ENCODE peak calls at places on chromosomes 7 and 10, in four cellular contexts. X is breast epithelium, J is body of pancreas, P is transverse colon. N is an unnamed sample. For H3K36me3, the result is how much of the 10 kb centered on the place peaks cover.

GRCh38 chr7:112157072-112157471 is 49.1 kb downstream of the DOCK4 start:
- DNase-seq in X (peak), J (no peak), P (no peak), N (no peak)

GRCh38 chr10:75263806-75264205 is 28.0 kb upstream of the COMTD1 start:
- DNase-seq in X (no peak), J (peak), P (no peak), N (peak)

GRCh38 chr10:72173267-72173634 is 42.6 kb upstream of the ANAPC16 start:
- DNase-seq in X (no peak), J (no peak), P (no peak), N (peak)

GRCh38 chr10:110416776-110417732 is 80.7 kb upstream of the DUSP5 start:
- DNase-seq in X (no peak), J (no peak), P (peak), N (peak)

GRCh38 chr10:84352251-84352842 is 24.0 kb downstream of the CCSER2 start:
- DNase-seq in X (peak), J (peak), P (peak), N (peak)

GRCh38 chr10:70733051-70733450 is 52.1 kb downstream of the TBATA start:
- DNase-seq in X (no peak), J (no peak), P (no peak), N (no peak)

GRCh38 chr10:120477723-120478270 is 20.8 kb downstream of the PLPP4 start:
- DNase-seq in X (no peak), J (no peak), P (no peak), N (no peak)

GRCh38 chr7:49797987-49798660 is 24.7 kb downstream of the VWC2 start:
- DNase-seq in X (no peak), J (no peak), P (no peak), N (peak)

GRCh38 chr7:87110778-87111177 is 41.5 kb upstream of the DMTF1 start:
- DNase-seq in X (no peak), J (no peak), P (no peak), N (no peak)

GRCh38 chr7:116236020-116236630 is 25.8 kb downstream of the TES start:
- DNase-seq in X (no peak), J (peak), P (peak), N (peak)

GRCh38 chr10:35194906-35195305 is 68.3 kb downstream of the CREM start:
- DNase-seq in X (no peak), J (peak), P (no peak), N (no peak)

GRCh38 chr10:72875250-72876055 is 18.1 kb upstream of the OIT3 start:
- DNase-seq in X (no peak), J (no peak), P (no peak), N (no peak)

GRCh38 chr10:59465089-59465488 is 102.7 kb upstream of the FAM13C start:
- DNase-seq in X (no peak), J (no peak), P (no peak), N (peak)

GRCh38 chr10:79487296-79488194 is 24.8 kb upstream of the EIF5AL1 start:
- DNase-seq in X (peak), J (peak), P (peak), N (peak)

GRCh38 chr10:119489572-119490326 is 52.8 kb downstream of the RGS10 start:
- DNase-seq in X (no peak), J (peak), P (peak), N (no peak)

GRCh38 chr7:101686030-101686429 is 56.9 kb upstream of the MYL10 start:
- DNase-seq in X (no peak), J (no peak), P (no peak), N (no peak)

GRCh38 chr7:67855322-67855721 is 858.7 kb downstream of the TYW1 start:
- DNase-seq in X (no peak), J (no peak), P (no peak), N (no peak)

GRCh38 chr7:30764030-30764991 is 6.9 kb upstream of the MINDY4 start:
- DNase-seq in X (peak), J (peak), P (no peak), N (peak)

GRCh38 chr10:88651131-88651541 is 13.1 kb upstream of the LIPF start:
- DNase-seq in X (no peak), J (no peak), P (no peak), N (no peak)

GRCh38 chr7:87316846-87317545 is 28.5 kb upstream of the CROT start:
- DNase-seq in X (peak), J (no peak), P (no peak), N (no peak)

GRCh38 chr7:143177374-143178119 is 5.7 kb upstream of the TAS2R39 start:
- DNase-seq in X (no peak), J (no peak), P (no peak), N (no peak)

GRCh38 chr10:28367865-28368541 is 65.1 kb upstream of the MPP7 start:
- DNase-seq in X (no peak), J (peak), P (peak), N (no peak)

GRCh38 chr10:108783897-108784296 is 1139.4 kb downstream of the XPNPEP1 start:
- DNase-seq in X (no peak), J (peak), P (no peak), N (no peak)

GRCh38 chr7:23191022-23191421 is 9.2 kb downstream of the NUP42 start:
- DNase-seq in X (no peak), J (no peak), P (no peak), N (no peak)

GRCh38 chr7:13309535-13309934 is 622.1 kb downstream of the ARL4A start:
- DNase-seq in X (no peak), J (no peak), P (no peak), N (no peak)

GRCh38 chr10:117266812-117267211 is 25.9 kb downstream of the SLC18A2 start:
- DNase-seq in X (no peak), J (no peak), P (no peak), N (no peak)

GRCh38 chr10:121112618-121113384 is 261.6 kb downstream of the WDR11 start:
- DNase-seq in X (no peak), J (no peak), P (no peak), N (no peak)

GRCh38 chr10:34109952-34110702 is 705.0 kb downstream of the PARD3 start:
- DNase-seq in X (no peak), J (no peak), P (no peak), N (no peak)

GRCh38 chr7:43666938-43667337 is 62.4 kb downstream of the COA1 start:
- DNase-seq in X (no peak), J (no peak), P (no peak), N (no peak)

GRCh38 chr7:123210986-123211385 is 11.2 kb upstream of the SLC13A1 start:
- DNase-seq in X (no peak), J (no peak), P (no peak), N (no peak)

GRCh38 chr10:89235073-89235798 is 16.3 kb downstream of the LIPA start:
- DNase-seq in X (peak), J (peak), P (peak), N (peak)

GRCh38 chr7:152462995-152463713 is 27.4 kb upstream of the KMT2C start:
- DNase-seq in X (no peak), J (no peak), P (no peak), N (peak)

GRCh38 chr7:8143151-8143874 is 118.7 kb downstream of the ICA1 start:
- DNase-seq in X (no peak), J (no peak), P (no peak), N (no peak)

GRCh38 chr7:150857276-150858055 is 5.1 kb downstream of the AOC1 start:
- DNase-seq in X (peak), J (no peak), P (no peak), N (no peak)

GRCh38 chr10:19929466-19930140 is 113.4 kb downstream of the PLXDC2 start:
- DNase-seq in X (no peak), J (no peak), P (no peak), N (no peak)

GRCh38 chr10:25078659-25079429 is 62.4 kb downstream of the THNSL1 start:
- DNase-seq in X (no peak), J (peak), P (peak), N (no peak)

GRCh38 chr7:105975770-105976428 is 12.8 kb downstream of the CDHR3 start:
- DNase-seq in X (no peak), J (no peak), P (no peak), N (no peak)

GRCh38 chr7:150800576-150801241 is at the start of gene TMEM176A:
- DNase-seq in X (no peak), J (peak), P (peak), N (no peak)

DNA sequence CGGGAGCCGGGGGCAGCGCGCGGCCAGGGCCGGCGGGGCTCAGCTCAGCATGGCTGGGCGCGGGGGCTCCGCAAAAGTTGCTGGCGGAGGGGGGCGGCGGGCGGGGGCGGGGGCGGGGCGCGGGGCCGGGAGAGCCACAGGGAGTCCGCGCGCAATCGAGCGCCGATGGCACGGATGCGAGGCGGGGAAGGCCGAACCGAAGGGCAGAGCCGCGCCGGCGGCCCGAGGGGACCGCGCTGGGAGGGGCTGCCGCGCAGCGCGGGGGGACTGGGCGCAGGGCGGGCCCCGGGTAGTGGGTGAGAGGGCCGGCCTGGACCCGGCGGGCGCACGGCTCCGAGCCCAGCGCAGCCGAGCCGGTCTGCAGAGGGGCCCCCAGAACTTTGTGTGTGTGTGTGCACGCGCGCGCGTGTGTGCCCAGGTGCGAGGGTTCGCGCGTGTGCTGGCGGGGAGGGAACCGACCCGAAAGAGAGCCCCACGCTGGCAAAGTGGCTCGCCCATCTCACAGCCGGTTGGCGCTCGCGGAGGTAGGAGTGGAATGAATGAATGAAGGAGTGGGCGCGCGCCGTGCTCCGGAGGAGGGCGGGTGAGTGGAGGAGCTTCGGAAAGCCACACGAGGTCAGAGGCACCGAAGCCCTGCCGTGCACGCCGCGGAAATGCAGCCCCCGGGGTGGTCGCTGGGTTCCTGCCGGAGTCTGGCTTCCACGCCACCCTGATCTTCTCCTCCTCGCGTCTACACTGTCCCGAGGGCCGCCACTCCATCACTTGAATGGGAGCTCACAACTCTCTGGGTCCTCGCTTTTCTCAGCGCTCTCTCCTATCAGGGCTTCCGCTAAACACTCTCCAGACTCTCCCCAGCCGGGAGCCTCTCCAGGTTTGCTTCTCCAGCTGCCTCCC is at the start of gene HIPK2:
- DNase-seq in X (peak), J (peak), P (peak), N (peak)
- TF ChIP-seq POLR2A in X (no peak), J (no peak), P (no peak), N (peak)

GRCh38 chr10:26509311-26509710 is 71.2 kb downstream of the APBB1IP start:
- DNase-seq in X (no peak), J (no peak), P (no peak), N (no peak)
- H3K36me3 ChIP-seq in X (under half), J (under half), P (under half), N (under half)

GRCh38 chr7:28579571-28579970 is 167.3 kb downstream of the CREB5 start:
- DNase-seq in X (no peak), J (no peak), P (no peak), N (no peak)

GRCh38 chr7:28582226-28582625 is 169.9 kb downstream of the CREB5 start:
- DNase-seq in X (no peak), J (no peak), P (no peak), N (no peak)

GRCh38 chr7:28580626-28581025 is 168.3 kb downstream of the CREB5 start:
- DNase-seq in X (no peak), J (no peak), P (no peak), N (no peak)

GRCh38 chr7:28584235-28584634 is 171.9 kb downstream of the CREB5 start:
- DNase-seq in X (no peak), J (no peak), P (no peak), N (no peak)

DNA sequence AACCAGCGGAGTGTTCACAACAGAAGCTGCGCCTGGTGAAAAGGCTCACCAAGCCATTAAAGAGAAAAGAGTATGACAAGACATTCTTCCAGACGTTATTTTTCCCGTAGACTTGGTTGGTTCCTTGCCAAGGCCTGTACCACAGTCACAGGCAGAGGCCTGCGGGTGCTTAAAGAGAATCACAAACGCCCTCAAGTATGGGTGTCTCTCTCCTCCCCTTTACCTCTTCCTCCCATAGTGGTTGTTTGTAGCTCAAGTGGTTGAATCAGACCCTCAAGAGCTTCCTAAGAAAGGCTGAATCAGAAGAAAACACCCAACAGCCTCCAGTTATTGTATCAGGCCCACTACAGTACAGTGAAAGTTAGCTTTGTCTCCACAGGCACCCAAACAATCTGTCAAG is 169.0 kb downstream of the CREB5 start:
- DNase-seq in X (no peak), J (no peak), P (no peak), N (peak)
- TF ChIP-seq POLR2A in X (no peak), J (no peak), P (no peak), N (no peak)

GRCh38 chr7:6151994-6152735 is 120.3 kb downstream of the CYTH3 start:
- DNase-seq in X (no peak), J (no peak), P (no peak), N (no peak)
- H3K36me3 ChIP-seq in X (under half), J (under half), P (under half), N (half or more)

DNA sequence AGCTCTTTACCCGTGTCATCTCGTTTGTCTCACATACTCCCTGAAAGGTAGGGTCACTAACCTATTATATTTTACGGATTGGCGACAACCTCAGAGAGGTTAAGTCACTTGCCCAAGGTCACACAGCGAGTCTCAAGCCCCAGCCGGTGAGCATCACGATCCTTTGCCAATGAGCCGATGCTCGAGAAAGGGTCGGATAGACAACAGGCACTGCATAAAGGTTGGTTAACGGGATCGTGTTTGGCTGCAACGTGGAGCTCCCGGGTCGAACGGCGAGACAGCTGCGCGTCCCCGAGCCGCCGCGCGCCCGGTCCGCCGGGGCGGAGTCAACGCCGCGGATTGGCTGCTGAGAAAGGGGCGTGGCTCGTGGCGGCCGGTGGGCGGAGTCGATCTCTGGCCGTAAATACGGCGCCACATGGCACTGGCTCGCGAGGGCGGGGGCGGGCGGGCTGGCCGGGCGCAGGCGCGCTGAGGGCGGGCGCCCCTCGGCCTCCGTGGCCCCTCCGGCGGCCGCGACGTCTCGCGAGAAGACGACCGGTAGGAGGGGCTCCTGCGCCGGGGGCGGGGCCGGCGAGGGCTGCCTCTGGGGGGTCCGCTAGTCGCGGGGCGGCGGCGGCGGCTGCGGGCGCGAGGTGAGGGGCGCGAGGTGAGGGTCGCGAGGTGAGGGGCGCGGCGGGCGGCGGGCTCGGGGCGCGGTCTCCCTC is at the start of gene CHST12:
- DNase-seq in X (peak), J (peak), P (peak), N (peak)
- TF ChIP-seq POLR2A in X (no peak), J (no peak), P (no peak), N (peak)

GRCh38 chr7:5708271-5708670 is 73.2 kb downstream of the RNF216 start:
- DNase-seq in X (no peak), J (no peak), P (no peak), N (no peak)

GRCh38 chr7:5702876-5703571 is 78.4 kb downstream of the RNF216 start:
- DNase-seq in X (no peak), J (peak), P (no peak), N (no peak)

GRCh38 chr7:5704534-5704922 is 76.9 kb downstream of the RNF216 start:
- DNase-seq in X (peak), J (peak), P (peak), N (peak)

GRCh38 chr7:5703572-5704533 is 77.6 kb downstream of the RNF216 start:
- DNase-seq in X (no peak), J (no peak), P (no peak), N (no peak)

DNA sequence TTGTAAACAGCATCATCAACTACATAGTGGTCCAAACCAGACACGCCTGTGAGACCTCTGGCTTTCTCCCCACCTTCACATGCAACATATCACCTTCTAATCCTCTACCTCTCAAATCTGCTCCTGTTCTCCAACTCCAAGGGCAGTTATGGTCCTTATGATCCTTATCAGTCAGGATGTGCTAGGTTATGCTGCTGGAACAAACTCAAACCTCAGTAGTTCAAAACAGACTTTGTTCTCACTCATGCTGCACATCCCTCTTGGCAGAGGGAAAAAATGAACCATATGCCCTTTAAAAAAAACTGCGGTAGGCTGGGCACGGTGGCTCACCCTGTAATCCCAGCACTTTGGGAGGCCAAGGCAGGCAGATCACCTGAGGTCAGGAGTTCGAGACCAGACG is 76.1 kb downstream of the RNF216 start:
- DNase-seq in X (no peak), J (no peak), P (no peak), N (no peak)
- H3K36me3 ChIP-seq in X (under half), J (under half), P (under half), N (under half)

N was measured in thyroid gland.